ENCODE peak calls at places on chromosomes 2 and 18, in four cellular contexts. S, C, L and Q are unnamed samples.

GRCh38 chr2:105919826-105920225 is 175.1 kb downstream of the NCK2 start:
- DNase-seq in S (no peak), L (peak), C (no peak), Q (peak)

GRCh38 chr18:54822872-54823845 is 5.1 kb upstream of the RAB27B start:
- DNase-seq in S (no peak), L (peak), C (no peak), Q (peak)

GRCh38 chr2:65630643-65631042 is 198.2 kb upstream of the SPRED2 start:
- DNase-seq in S (no peak), L (peak), C (no peak), Q (peak)

GRCh38 chr2:126905991-126906390 is 7.3 kb downstream of the TEX51 start:
- DNase-seq in L (no peak), C (no peak), S (no peak), Q (no peak)

GRCh38 chr2:37629529-37629928 is 41.9 kb downstream of the CDC42EP3 start:
- DNase-seq in L (no peak), S (no peak), C (no peak), Q (peak)

GRCh38 chr18:22001912-22002487 is 167.4 kb upstream of the GATA6 start:
- DNase-seq in C (no peak), S (no peak), L (no peak), Q (no peak)

GRCh38 chr2:224151680-224152310 is 112.7 kb upstream of the SERPINE2 start:
- DNase-seq in L (peak), S (no peak), C (no peak), Q (no peak)

GRCh38 chr2:45626387-45627010 is 15.4 kb upstream of the SRBD1 start:
- DNase-seq in C (no peak), L (no peak), S (no peak), Q (no peak)

GRCh38 chr2:29425866-29426265 is 310.7 kb downstream of the CLIP4 start:
- DNase-seq in C (no peak), S (no peak), L (no peak), Q (no peak)

GRCh38 chr2:215799194-215799593 is 214.2 kb downstream of the MREG start:
- DNase-seq in L (no peak), C (no peak), S (no peak), Q (peak)

GRCh38 chr18:5275872-5276271 is 19.7 kb downstream of the ZBTB14 start:
- DNase-seq in S (no peak), C (no peak), L (no peak), Q (no peak)

GRCh38 chr2:10072656-10073480 is 7.3 kb downstream of the CYS1 start:
- DNase-seq in C (peak), S (peak), L (peak), Q (peak)

GRCh38 chr2:218400930-218401833 is 1.5 kb downstream of the CTDSP1 start:
- DNase-seq in L (no peak), S (no peak), C (no peak), Q (no peak)

GRCh38 chr2:192247456-192247855 is 52.7 kb upstream of the TMEFF2 start:
- DNase-seq in S (no peak), L (no peak), C (no peak), Q (peak)

GRCh38 chr2:8281950-8282857 is 399.7 kb upstream of the ID2 start:
- DNase-seq in C (no peak), L (no peak), S (peak), Q (no peak)

GRCh38 chr2:47512581-47513083 is 109.7 kb downstream of the MSH2 start:
- DNase-seq in C (no peak), S (no peak), L (peak), Q (peak)

GRCh38 chr18:22542400-22542835 is 124.7 kb upstream of the CTAGE1 start:
- DNase-seq in L (no peak), S (no peak), C (no peak), Q (peak)

GRCh38 chr2:233556756-233557736 is 9.5 kb downstream of the USP40 start:
- DNase-seq in L (peak), C (no peak), S (no peak), Q (peak)

GRCh38 chr2:79368116-79368630 is 144.7 kb upstream of the CTNNA2 start:
- DNase-seq in C (no peak), L (no peak), S (no peak), Q (no peak)

GRCh38 chr18:22193466-22193865 is 24.1 kb downstream of the GATA6 start:
- DNase-seq in L (no peak), C (no peak), S (no peak), Q (no peak)

GRCh38 chr2:176395273-176395854 is 126.1 kb downstream of the MTX2 start:
- DNase-seq in L (no peak), S (no peak), C (no peak), Q (peak)

GRCh38 chr2:169362346-169363026 is at the start of gene LRP2:
- DNase-seq in C (no peak), L (peak), S (peak), Q (no peak)

GRCh38 chr2:218166791-218167190 is at the start of gene CXCR1:
- DNase-seq in S (no peak), C (no peak), L (no peak), Q (no peak)

GRCh38 chr2:7571701-7572100 is 654.5 kb downstream of the RNF144A start:
- DNase-seq in L (no peak), S (no peak), C (no peak), Q (no peak)

GRCh38 chr2:113240150-113240914 is 38.4 kb downstream of the PAX8 start:
- DNase-seq in C (no peak), L (peak), S (no peak), Q (peak)

GRCh38 chr2:99818842-99819241 is 323.5 kb downstream of the AFF3 start:
- DNase-seq in C (no peak), L (peak), S (no peak), Q (peak)

GRCh38 chr2:84881581-84882414 is 914 bp upstream of the TRABD2A start:
- DNase-seq in L (peak), S (peak), C (peak), Q (peak)

GRCh38 chr18:78245451-78245850 is 734.2 kb upstream of the SALL3 start:
- DNase-seq in S (no peak), C (no peak), L (no peak), Q (no peak)

GRCh38 chr18:7325126-7325430 is 94.2 kb downstream of the LRRC30 start:
- DNase-seq in S (no peak), L (no peak), C (no peak), Q (no peak)

GRCh38 chr2:181552808-181553207 is 95.6 kb downstream of the ITGA4 start:
- DNase-seq in L (no peak), C (no peak), S (no peak), Q (no peak)

GRCh38 chr2:36060133-36060532 is 295.4 kb upstream of the CRIM1 start:
- DNase-seq in L (no peak), C (no peak), S (no peak), Q (no peak)

GRCh38 chr2:191899442-191899841 is 52.6 kb upstream of the CAVIN2 start:
- DNase-seq in S (no peak), C (no peak), L (peak), Q (peak)

GRCh38 chr2:105858868-105859693 is 114.4 kb downstream of the NCK2 start:
- DNase-seq in C (no peak), L (no peak), S (no peak), Q (no peak)

GRCh38 chr2:186612555-186613440 is 22.9 kb downstream of the ITGAV start:
- DNase-seq in S (no peak), L (no peak), C (no peak), Q (no peak)

GRCh38 chr18:46877329-46877987 is 39.8 kb downstream of the PIAS2 start:
- DNase-seq in C (no peak), S (no peak), L (no peak), Q (no peak)

GRCh38 chr2:148969585-148970180 is 68.8 kb upstream of the LYPD6B start:
- DNase-seq in S (peak), L (no peak), C (no peak), Q (no peak)

GRCh38 chr2:54176577-54176976 is 61.2 kb downstream of the ACYP2 start:
- DNase-seq in C (no peak), S (peak), L (peak), Q (peak)

GRCh38 chr2:45316576-45317338 is 294.3 kb downstream of the SRBD1 start:
- DNase-seq in L (no peak), C (no peak), S (no peak), Q (no peak)

GRCh38 chr18:36296591-36297418 is 708 bp upstream of the FHOD3 start:
- DNase-seq in L (peak), S (peak), C (no peak), Q (peak)